ENCODE peak calls at places on chromosomes 7 and 10, in four cellular contexts. C, F, H and R are unnamed samples.

GRCh38 chr7:111676811-111677210 is 114.5 kb upstream of the IMMP2L start:
- DNase-seq in C (no peak), F (no peak), H (no peak), R (no peak)

GRCh38 chr7:142542938-142543337 is 206.3 kb upstream of the PRSS1 start:
- DNase-seq in C (no peak), H (no peak), F (no peak), R (no peak)

GRCh38 chr7:1856161-1856965 is 186.3 kb downstream of the ELFN1 start:
- DNase-seq in H (no peak), C (no peak), F (no peak), R (no peak)

GRCh38 chr7:103951311-103951710 is 38.1 kb downstream of the RELN start:
- DNase-seq in C (no peak), F (no peak), H (no peak), R (no peak)

GRCh38 chr7:153193144-153193595 is 433.6 kb downstream of the ACTR3B start:
- DNase-seq in H (no peak), C (peak; percentile 27), F (peak; percentile 1), R (no peak)

GRCh38 chr10:29810816-29811215 is 176.0 kb upstream of the SVIL start:
- DNase-seq in F (no peak), C (no peak), H (no peak), R (no peak)

GRCh38 chr10:50417906-50418697 is 166.8 kb upstream of the ASAH2 start:
- DNase-seq in F (peak; percentile 36), C (peak; percentile 65), H (peak; percentile 65), R (peak; percentile 26)

GRCh38 chr7:154640266-154640865 is 362.6 kb downstream of the PAXIP1 start:
- DNase-seq in F (no peak), C (no peak), H (no peak), R (no peak)

GRCh38 chr10:1546431-1547110 is 190.8 kb downstream of the ADARB2 start:
- DNase-seq in F (no peak), C (no peak), H (no peak), R (no peak)